ENCODE peak calls at places on chromosomes 16 and 17, in five cellular contexts. R is K562, I is H1, X is WTC11, Q is HCT116. F is an unnamed sample.

GRCh38 chr16:73329363-73330306 is 281.7 kb upstream of the ZFHX3 start:
- DNase-seq in R (no peak), I (no peak), X (peak), Q (no peak), F (no peak)

GRCh38 chr17:35486920-35487727 is 38.6 kb upstream of the SLFN13 start:
- DNase-seq in R (no peak), I (peak), X (no peak), Q (no peak), F (no peak)

GRCh38 chr16:54462151-54462651 is 175.6 kb upstream of the IRX3 start:
- DNase-seq in R (no peak), I (no peak), X (no peak), Q (no peak), F (no peak)

GRCh38 chr17:3771140-3771539 is 29.8 kb downstream of the ITGAE start:
- DNase-seq in R (no peak), I (no peak), X (no peak), Q (no peak), F (no peak)

GRCh38 chr16:11583889-11584565 is 2.7 kb downstream of the LITAF start:
- DNase-seq in R (no peak), I (no peak), X (no peak), Q (no peak), F (no peak)

GRCh38 chr17:17785407-17785806 is 51.4 kb downstream of the SREBF1 start:
- DNase-seq in R (no peak), I (no peak), X (no peak), Q (no peak), F (no peak)

GRCh38 chr17:50909765-50910661 is 43.9 kb upstream of the TOB1 start:
- DNase-seq in R (no peak), I (no peak), X (no peak), Q (no peak), F (no peak)

GRCh38 chr16:9039208-9039607 is 52.2 kb upstream of the HAPSTR1 start:
- DNase-seq in R (no peak), I (no peak), X (no peak), Q (no peak), F (no peak)

GRCh38 chr16:67477960-67478554 is 2.9 kb downstream of the ATP6V0D1 start:
- DNase-seq in R (no peak), I (no peak), X (no peak), Q (no peak), F (no peak)

GRCh38 chr16:4316732-4317461 is 1.0 kb downstream of the GLIS2 start:
- DNase-seq in R (no peak), I (peak), X (no peak), Q (no peak), F (no peak)

GRCh38 chr17:76082326-76083251 is 3.6 kb downstream of the ZACN start:
- DNase-seq in R (no peak), I (no peak), X (no peak), Q (no peak), F (no peak)

GRCh38 chr17:59008737-59009136 is 97.9 kb downstream of the TRIM37 start:
- DNase-seq in R (no peak), I (no peak), X (no peak), Q (no peak), F (no peak)

GRCh38 chr16:54697677-54698076 is 233.0 kb upstream of the IRX5 start:
- DNase-seq in R (no peak), I (no peak), X (no peak), Q (no peak), F (no peak)

GRCh38 chr17:59914274-59914854 is 21.4 kb downstream of the RPS6KB1 start:
- DNase-seq in R (peak), I (no peak), X (no peak), Q (peak), F (peak)

GRCh38 chr16:27318399-27319256 is 4.9 kb downstream of the IL4R start:
- DNase-seq in R (no peak), I (no peak), X (peak), Q (no peak), F (no peak)

GRCh38 chr16:49623501-49624266 is 232.2 kb downstream of the ZNF423 start:
- DNase-seq in R (no peak), I (peak), X (no peak), Q (no peak), F (no peak)

GRCh38 chr16:17160285-17160854 is 310.4 kb downstream of the XYLT1 start:
- DNase-seq in R (peak), I (peak), X (no peak), Q (no peak), F (peak)

GRCh38 chr16:86158688-86159360 is 259.9 kb downstream of the IRF8 start:
- DNase-seq in R (peak), I (no peak), X (no peak), Q (peak), F (no peak)

GRCh38 chr17:78884148-78884870 is 18.7 kb downstream of the CEP295NL start:
- DNase-seq in R (no peak), I (peak), X (no peak), Q (no peak), F (no peak)

GRCh38 chr17:16516594-16517018 is 24.6 kb upstream of the LRRC75A start:
- DNase-seq in R (peak), I (no peak), X (no peak), Q (peak), F (peak)

GRCh38 chr16:51149251-51149661 is 1.8 kb downstream of the SALL1 start:
- DNase-seq in R (no peak), I (no peak), X (no peak), Q (no peak), F (no peak)

GRCh38 chr17:38761612-38762011 is 9.1 kb downstream of the PSMB3 start:
- DNase-seq in R (peak), I (peak), X (peak), Q (peak), F (peak)

GRCh38 chr17:82230627-82231311 is 1.9 kb downstream of the SLC16A3 start:
- DNase-seq in R (peak), I (no peak), X (peak), Q (no peak), F (no peak)

GRCh38 chr16:52869243-52869642 is 183.5 kb downstream of the CHD9NB start:
- DNase-seq in R (no peak), I (no peak), X (no peak), Q (no peak), F (no peak)

GRCh38 chr16:57775661-57776469 is 26.4 kb downstream of the KIFC3 start:
- DNase-seq in R (no peak), I (peak), X (peak), Q (no peak), F (peak)

GRCh38 chr17:58756246-58757161 is 850 bp downstream of the PPM1E start:
- DNase-seq in R (peak), I (peak), X (peak), Q (no peak), F (peak)

GRCh38 chr16:67447508-67448076 is 16.7 kb downstream of the HSD11B2 start:
- DNase-seq in R (peak), I (peak), X (peak), Q (peak), F (peak)

GRCh38 chr17:68662037-68662432 is 60.9 kb upstream of the FAM20A start:
- DNase-seq in R (no peak), I (no peak), X (no peak), Q (no peak), F (no peak)

GRCh38 chr16:85202631-85203461 is 90.6 kb upstream of the CIBAR2 start:
- DNase-seq in R (no peak), I (no peak), X (peak), Q (no peak), F (no peak)

GRCh38 chr17:83029571-83029970 is 49.8 kb upstream of the METRNL start:
- DNase-seq in R (no peak), I (no peak), X (no peak), Q (no peak), F (no peak)

GRCh38 chr17:78993241-78993956 is 13.7 kb upstream of the LGALS3BP start:
- DNase-seq in R (peak), I (peak), X (peak), Q (no peak), F (peak)

GRCh38 chr16:17291289-17291688 is 179.5 kb downstream of the XYLT1 start:
- DNase-seq in R (no peak), I (no peak), X (no peak), Q (no peak), F (no peak)

GRCh38 chr17:7548585-7549400 is at the start of gene TNFSF12:
- DNase-seq in R (peak), I (peak), X (peak), Q (no peak), F (peak)

GRCh38 chr16:28834349-28834748 is 11.6 kb downstream of the ATXN2L start:
- DNase-seq in R (no peak), I (no peak), X (no peak), Q (no peak), F (no peak)

GRCh38 chr17:46742539-46743270 is 75.8 kb downstream of the WNT3 start:
- DNase-seq in R (peak), I (no peak), X (no peak), Q (peak), F (peak)

GRCh38 chr16:11603331-11603750 is 16.6 kb upstream of the LITAF start:
- DNase-seq in R (no peak), I (no peak), X (no peak), Q (no peak), F (no peak)

GRCh38 chr16:89052824-89053724 is 40.6 kb upstream of the ACSF3 start:
- DNase-seq in R (peak), I (no peak), X (no peak), Q (peak), F (no peak)

GRCh38 chr17:7515912-7516610 is 31.9 kb downstream of the POLR2A start:
- DNase-seq in R (no peak), I (no peak), X (no peak), Q (no peak), F (no peak)

GRCh38 chr17:21548236-21548635 is 144.1 kb upstream of the KCNJ18 start:
- DNase-seq in R (no peak), I (no peak), X (no peak), Q (no peak), F (no peak)
- TF ChIP-seq SP1 in R (no peak), I (no peak), X (no peak), Q (no peak), F (no peak)

GRCh38 chr16:13999895-14000425 is 71.2 kb upstream of the MRTFB start:
- DNase-seq in R (peak), I (no peak), X (no peak), Q (no peak), F (no peak)
- TF ChIP-seq SP1 in R (no peak), I (no peak), X (no peak), Q (no peak), F (no peak)

GRCh38 chr17:61302911-61303310 is 96.7 kb upstream of the TBX2 start:
- DNase-seq in R (no peak), I (no peak), X (no peak), Q (no peak), F (no peak)
- TF ChIP-seq SP1 in R (no peak), I (no peak), X (no peak), Q (no peak), F (no peak)

GRCh38 chr17:44793885-44794698 is 35.3 kb downstream of the ADAM11 start:
- DNase-seq in R (no peak), I (no peak), X (no peak), Q (no peak), F (no peak)
- TF ChIP-seq SP1 in R (no peak), I (no peak), X (no peak), Q (no peak), F (no peak)

GRCh38 chr17:19004601-19005441 is at the start of gene FAM83G:
- DNase-seq in R (peak), I (peak), X (peak), Q (peak), F (peak)

GRCh38 chr17:19002805-19003542 is 1.6 kb downstream of the FAM83G start:
- DNase-seq in R (no peak), I (no peak), X (no peak), Q (no peak), F (no peak)

GRCh38 chr17:19003543-19003965 is 1.0 kb downstream of the FAM83G start:
- DNase-seq in R (no peak), I (no peak), X (peak), Q (no peak), F (no peak)

GRCh38 chr17:19005442-19005773 is 844 bp upstream of the FAM83G start:
- DNase-seq in R (no peak), I (no peak), X (peak), Q (no peak), F (no peak)

GRCh38 chr17:19003966-19004600 is 481 bp downstream of the FAM83G start:
- DNase-seq in R (peak), I (peak), X (peak), Q (no peak), F (peak)
- TF ChIP-seq SP1 in R (no peak), I (no peak), X (no peak), Q (no peak), F (no peak)